ENCODE peak calls at places on chromosomes 7 and 10, in six cellular contexts. One of them, this sample, is unnamed. For H3K27me3 and H3K36me3, the result is how much of the 10 kb centered on the place peaks cover.

GRCh38 chr7:155631155-155631554 is 13.3 kb upstream of the RBM33 start:
- DNase-seq in stomach: no peak
- DNase-seq in BJ: no peak
- DNase-seq in psoas muscle: no peak
- DNase-seq in gastrocnemius medialis: no peak
- DNase-seq in IMR-90: no peak
- DNase-seq in this sample: no peak

GRCh38 chr10:72292223-72292691 is 18.5 kb downstream of the DDIT4 start:
- DNase-seq in stomach: peak
- DNase-seq in BJ: no peak
- DNase-seq in psoas muscle: no peak
- DNase-seq in gastrocnemius medialis: no peak
- DNase-seq in IMR-90: no peak
- DNase-seq in this sample: peak

GRCh38 chr10:114547056-114547455 is 111.0 kb downstream of the ABLIM1 start:
- DNase-seq in stomach: peak
- DNase-seq in BJ: no peak
- DNase-seq in psoas muscle: no peak
- DNase-seq in gastrocnemius medialis: no peak
- DNase-seq in IMR-90: no peak
- DNase-seq in this sample: no peak

GRCh38 chr10:8041284-8042031 is 13.0 kb upstream of the GATA3 start:
- DNase-seq in stomach: no peak
- DNase-seq in BJ: no peak
- DNase-seq in psoas muscle: no peak
- DNase-seq in gastrocnemius medialis: no peak
- DNase-seq in IMR-90: no peak
- DNase-seq in this sample: peak

GRCh38 chr7:16982640-16983103 is 100.9 kb upstream of the AGR3 start:
- DNase-seq in stomach: no peak
- DNase-seq in BJ: no peak
- DNase-seq in psoas muscle: no peak
- DNase-seq in gastrocnemius medialis: no peak
- DNase-seq in IMR-90: peak
- DNase-seq in this sample: peak

GRCh38 chr7:47000561-47000960 is 581.4 kb downstream of the TNS3 start:
- DNase-seq in stomach: no peak
- DNase-seq in BJ: no peak
- DNase-seq in psoas muscle: no peak
- DNase-seq in gastrocnemius medialis: no peak
- DNase-seq in IMR-90: no peak
- DNase-seq in this sample: no peak

GRCh38 chr10:117662126-117662525 is 119.6 kb downstream of the EMX2 start:
- DNase-seq in stomach: no peak
- DNase-seq in BJ: peak
- DNase-seq in psoas muscle: no peak
- DNase-seq in gastrocnemius medialis: no peak
- DNase-seq in IMR-90: no peak
- DNase-seq in this sample: no peak

GRCh38 chr10:79321951-79322350 is 25.3 kb upstream of the PPIF start:
- DNase-seq in stomach: no peak
- DNase-seq in BJ: no peak
- DNase-seq in psoas muscle: no peak
- DNase-seq in gastrocnemius medialis: no peak
- DNase-seq in IMR-90: no peak
- DNase-seq in this sample: no peak

GRCh38 chr10:74599676-74600075 is 226.7 kb upstream of the KAT6B start:
- DNase-seq in stomach: no peak
- DNase-seq in BJ: no peak
- DNase-seq in psoas muscle: no peak
- DNase-seq in gastrocnemius medialis: no peak
- DNase-seq in IMR-90: no peak
- DNase-seq in this sample: no peak

GRCh38 chr10:80273523-80274170 is 15.8 kb downstream of the MAT1A start:
- DNase-seq in stomach: peak
- DNase-seq in BJ: no peak
- DNase-seq in psoas muscle: no peak
- DNase-seq in gastrocnemius medialis: no peak
- DNase-seq in IMR-90: no peak
- DNase-seq in this sample: no peak

GRCh38 chr7:29158748-29159147 is 12.4 kb upstream of the CPVL start:
- DNase-seq in stomach: no peak
- DNase-seq in BJ: no peak
- DNase-seq in psoas muscle: no peak
- DNase-seq in gastrocnemius medialis: no peak
- DNase-seq in IMR-90: no peak
- DNase-seq in this sample: no peak

GRCh38 chr7:29156798-29157461 is 10.6 kb upstream of the CPVL start:
- DNase-seq in stomach: no peak
- DNase-seq in BJ: no peak
- DNase-seq in psoas muscle: no peak
- DNase-seq in gastrocnemius medialis: no peak
- DNase-seq in IMR-90: no peak
- DNase-seq in this sample: peak

DNA sequence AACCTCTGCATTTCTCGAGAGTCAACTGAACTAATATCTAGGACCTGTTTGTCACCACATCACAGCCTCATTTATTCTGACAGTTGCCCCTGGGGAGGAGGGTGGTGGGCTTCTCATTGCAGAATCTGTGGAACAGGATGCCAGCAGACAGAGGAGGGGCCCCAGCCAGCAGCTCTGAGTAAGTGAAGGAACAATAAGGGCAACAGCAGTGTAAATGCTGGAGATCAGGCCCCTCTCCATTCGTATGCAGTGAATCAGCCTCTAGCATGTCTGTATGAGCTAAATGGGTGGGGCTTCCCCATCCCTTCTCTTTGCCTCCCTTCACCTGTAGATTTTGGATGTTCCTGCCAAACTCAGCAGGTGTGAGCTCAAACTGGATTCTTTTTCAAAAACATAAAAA is 7.7 kb upstream of the CPVL start:
- DNase-seq in stomach: no peak
- DNase-seq in BJ: no peak
- DNase-seq in psoas muscle: no peak
- DNase-seq in gastrocnemius medialis: no peak
- DNase-seq in IMR-90: no peak
- DNase-seq in this sample: no peak
- H3K27me3 ChIP-seq in stomach: under half
- H3K27me3 ChIP-seq in BJ: under half
- H3K27me3 ChIP-seq in psoas muscle: under half
- H3K27me3 ChIP-seq in gastrocnemius medialis: under half
- H3K27me3 ChIP-seq in IMR-90: under half
- H3K27me3 ChIP-seq in this sample: under half

GRCh38 chr10:24206926-24207701 is 1.8 kb upstream of the KIAA1217 start:
- DNase-seq in stomach: no peak
- DNase-seq in BJ: no peak
- DNase-seq in psoas muscle: no peak
- DNase-seq in gastrocnemius medialis: no peak
- DNase-seq in IMR-90: no peak
- DNase-seq in this sample: no peak

GRCh38 chr10:24208661-24209420 is at the start of gene KIAA1217:
- DNase-seq in stomach: peak
- DNase-seq in BJ: no peak
- DNase-seq in psoas muscle: peak
- DNase-seq in gastrocnemius medialis: peak
- DNase-seq in IMR-90: peak
- DNase-seq in this sample: peak

GRCh38 chr10:24206334-24206733 is 2.6 kb upstream of the KIAA1217 start:
- DNase-seq in stomach: no peak
- DNase-seq in BJ: no peak
- DNase-seq in psoas muscle: no peak
- DNase-seq in gastrocnemius medialis: no peak
- DNase-seq in IMR-90: no peak
- DNase-seq in this sample: no peak

GRCh38 chr10:24209421-24209770 is 458 bp downstream of the KIAA1217 start:
- DNase-seq in stomach: no peak
- DNase-seq in BJ: peak
- DNase-seq in psoas muscle: no peak
- DNase-seq in gastrocnemius medialis: no peak
- DNase-seq in IMR-90: peak
- DNase-seq in this sample: no peak

GRCh38 chr10:24207781-24208611 is 942 bp upstream of the KIAA1217 start:
- DNase-seq in stomach: peak
- DNase-seq in BJ: no peak
- DNase-seq in psoas muscle: no peak
- DNase-seq in gastrocnemius medialis: peak
- DNase-seq in IMR-90: no peak
- DNase-seq in this sample: no peak
- H3K4me3 ChIP-seq in stomach: peak
- H3K4me3 ChIP-seq in BJ: no peak
- H3K4me3 ChIP-seq in psoas muscle: peak
- H3K4me3 ChIP-seq in gastrocnemius medialis: peak
- H3K4me3 ChIP-seq in IMR-90: no peak
- H3K4me3 ChIP-seq in this sample: peak

GRCh38 chr7:158876984-158877383 is 20.6 kb downstream of the DYNC2I1 start:
- DNase-seq in stomach: no peak
- DNase-seq in BJ: no peak
- DNase-seq in psoas muscle: no peak
- DNase-seq in gastrocnemius medialis: no peak
- DNase-seq in IMR-90: no peak
- DNase-seq in this sample: no peak
- H3K36me3 ChIP-seq in stomach: half or more
- H3K36me3 ChIP-seq in BJ: under half
- H3K36me3 ChIP-seq in psoas muscle: under half
- H3K36me3 ChIP-seq in gastrocnemius medialis: half or more
- H3K36me3 ChIP-seq in IMR-90: under half
- H3K36me3 ChIP-seq in this sample: under half

DNA sequence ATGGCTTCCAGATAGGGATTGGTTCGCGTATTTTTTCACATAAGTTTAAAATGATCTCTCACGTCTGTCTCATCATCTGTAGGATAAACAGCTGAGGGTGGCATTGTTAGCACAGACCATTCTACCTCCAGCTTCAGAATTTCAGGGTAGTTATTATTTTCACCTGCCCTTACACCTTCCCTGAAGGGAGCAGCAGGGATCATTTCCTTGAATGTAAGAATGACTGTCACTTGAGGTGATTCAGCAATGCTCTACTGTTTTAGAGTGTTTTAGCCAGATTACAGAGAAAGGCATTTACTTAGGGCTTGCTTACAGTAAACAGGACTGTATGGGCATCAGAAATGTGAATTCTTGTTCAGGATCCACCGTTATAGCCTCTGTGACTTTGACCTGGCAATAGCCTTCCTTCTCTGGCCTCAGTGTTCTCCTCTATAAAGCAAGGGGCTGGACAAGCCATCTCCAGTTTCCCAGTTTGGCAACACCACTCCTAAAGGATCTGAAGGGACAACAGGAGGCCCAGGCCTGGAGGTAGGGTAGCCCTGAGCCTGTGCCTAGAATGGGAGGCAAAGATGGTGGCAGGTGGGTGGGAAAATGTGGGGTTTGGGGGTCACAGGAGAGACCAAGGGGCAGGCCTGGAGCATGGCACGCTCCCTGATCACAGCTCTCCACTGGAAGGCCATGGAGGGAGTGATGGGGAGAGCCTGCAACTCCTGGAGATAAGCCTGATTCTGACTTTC is 1.2 kb upstream of the IGFBP1 start:
- DNase-seq in stomach: no peak
- DNase-seq in BJ: no peak
- DNase-seq in psoas muscle: no peak
- DNase-seq in gastrocnemius medialis: no peak
- DNase-seq in IMR-90: no peak
- DNase-seq in this sample: no peak
- H3K27me3 ChIP-seq in stomach: under half
- H3K27me3 ChIP-seq in BJ: under half
- H3K27me3 ChIP-seq in psoas muscle: under half
- H3K27me3 ChIP-seq in gastrocnemius medialis: under half
- H3K27me3 ChIP-seq in IMR-90: under half
- H3K27me3 ChIP-seq in this sample: under half

GRCh38 chr7:20282960-20283359 is 47.7 kb upstream of the ITGB8 start:
- DNase-seq in stomach: no peak
- DNase-seq in BJ: no peak
- DNase-seq in psoas muscle: no peak
- DNase-seq in gastrocnemius medialis: no peak
- DNase-seq in IMR-90: peak
- DNase-seq in this sample: no peak

GRCh38 chr7:20283997-20284396 is 46.7 kb upstream of the ITGB8 start:
- DNase-seq in stomach: no peak
- DNase-seq in BJ: no peak
- DNase-seq in psoas muscle: no peak
- DNase-seq in gastrocnemius medialis: no peak
- DNase-seq in IMR-90: no peak
- DNase-seq in this sample: no peak

GRCh38 chr7:20280475-20281351 is 50.0 kb upstream of the ITGB8 start:
- DNase-seq in stomach: no peak
- DNase-seq in BJ: peak
- DNase-seq in psoas muscle: no peak
- DNase-seq in gastrocnemius medialis: no peak
- DNase-seq in IMR-90: peak
- DNase-seq in this sample: no peak

GRCh38 chr7:20284398-20285143 is 46.1 kb upstream of the ITGB8 start:
- DNase-seq in stomach: no peak
- DNase-seq in BJ: no peak
- DNase-seq in psoas muscle: no peak
- DNase-seq in gastrocnemius medialis: no peak
- DNase-seq in IMR-90: peak
- DNase-seq in this sample: no peak

DNA sequence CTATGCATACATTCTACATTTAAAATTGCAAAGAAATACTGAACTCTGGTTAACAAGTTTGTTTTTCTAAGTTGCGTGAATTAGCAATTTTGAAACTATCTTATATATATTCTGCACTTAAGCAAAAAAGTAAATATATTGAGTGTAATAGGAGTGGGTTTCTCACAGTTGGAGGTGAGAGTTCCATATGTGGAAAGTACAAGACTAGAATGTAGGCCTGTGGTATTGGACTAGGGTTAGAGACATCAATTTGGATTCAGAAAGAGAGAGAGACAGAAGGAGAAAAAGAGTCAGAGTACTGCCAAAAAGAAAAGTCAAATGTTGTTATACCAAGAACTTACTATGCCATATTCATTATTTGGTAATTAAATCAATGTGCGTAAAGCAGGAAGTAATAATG is 47.3 kb upstream of the ITGB8 start:
- DNase-seq in stomach: no peak
- DNase-seq in BJ: no peak
- DNase-seq in psoas muscle: no peak
- DNase-seq in gastrocnemius medialis: no peak
- DNase-seq in IMR-90: no peak
- DNase-seq in this sample: no peak
- H3K4me3 ChIP-seq in stomach: no peak
- H3K4me3 ChIP-seq in BJ: no peak
- H3K4me3 ChIP-seq in psoas muscle: no peak
- H3K4me3 ChIP-seq in gastrocnemius medialis: no peak
- H3K4me3 ChIP-seq in IMR-90: no peak
- H3K4me3 ChIP-seq in this sample: no peak

GRCh38 chr7:92769844-92770243 is 66.5 kb downstream of the CDK6 start:
- DNase-seq in stomach: no peak
- DNase-seq in BJ: no peak
- DNase-seq in psoas muscle: no peak
- DNase-seq in gastrocnemius medialis: no peak
- DNase-seq in IMR-90: no peak
- DNase-seq in this sample: no peak
- H3K36me3 ChIP-seq in stomach: under half
- H3K36me3 ChIP-seq in BJ: under half
- H3K36me3 ChIP-seq in psoas muscle: under half
- H3K36me3 ChIP-seq in gastrocnemius medialis: under half
- H3K36me3 ChIP-seq in IMR-90: under half
- H3K36me3 ChIP-seq in this sample: under half

This sample was measured in H7.